ENCODE peak calls at places on chromosomes 16 and 17, in four cellular contexts. O, Y, L and X are unnamed samples.

GRCh38 chr16:87218281-87219055 is 98.7 kb downstream of the C16orf95 start:
- DNase-seq in O (no peak), Y (no peak), L (no peak), X (no peak)

GRCh38 chr16:87746178-87746577 is 19.6 kb downstream of the KLHDC4 start:
- DNase-seq in O (no peak), Y (no peak), L (no peak), X (no peak)

GRCh38 chr16:17939723-17940122 is 396.8 kb downstream of the NPIPA8 start:
- DNase-seq in O (no peak), L (no peak), Y (no peak), X (no peak)

GRCh38 chr17:43151880-43152456 is 19.0 kb upstream of the NBR1 start:
- DNase-seq in O (no peak), L (no peak), Y (no peak), X (no peak)

GRCh38 chr17:48054238-48055185 is 6.4 kb downstream of the NFE2L1 start:
- DNase-seq in O (no peak), Y (peak; percentile 93), L (no peak), X (no peak)

GRCh38 chr17:57649731-57650484 is 95.2 kb downstream of the CCDC182 start:
- DNase-seq in L (no peak), O (no peak), Y (no peak), X (no peak)

GRCh38 chr16:30096105-30096861 is at the start of gene YPEL3:
- DNase-seq in L (peak; percentile 73), O (peak; percentile 86), Y (peak; percentile 85), X (peak; percentile 48)

GRCh38 chr16:88504489-88505404 is 51.7 kb downstream of the ZFPM1 start:
- DNase-seq in O (no peak), Y (no peak), L (no peak), X (no peak)

GRCh38 chr16:84065536-84066132 is 23.0 kb upstream of the SLC38A8 start:
- DNase-seq in L (no peak), O (peak; percentile 3), Y (no peak), X (no peak)

GRCh38 chr17:7589204-7589868 is 558 bp downstream of the SOX15 start:
- DNase-seq in Y (peak; percentile 87), L (no peak), O (no peak), X (no peak)

GRCh38 chr17:40307001-40307690 is 1.8 kb upstream of the RARA start:
- DNase-seq in Y (no peak), O (no peak), L (no peak), X (no peak)

GRCh38 chr17:8963665-8964258 is 1.7 kb downstream of the PIK3R5 start:
- DNase-seq in O (no peak), L (no peak), Y (peak; percentile 35), X (no peak)

GRCh38 chr17:80107231-80108021 is 6.0 kb downstream of the GAA start:
- DNase-seq in L (no peak), O (no peak), Y (no peak), X (no peak)

GRCh38 chr16:84553873-84554399 is 49.5 kb upstream of the MEAK7 start:
- DNase-seq in O (no peak), Y (no peak), L (no peak), X (no peak)

GRCh38 chr17:81635431-81635830 is 1.5 kb downstream of the NPLOC4 start:
- DNase-seq in L (no peak), Y (no peak), O (no peak), X (no peak)

GRCh38 chr16:2235234-2235651 is 1.0 kb upstream of the DNASE1L2 start:
- DNase-seq in L (no peak), O (no peak), Y (no peak), X (no peak)

GRCh38 chr17:36597229-36597628 is 4.2 kb upstream of the MRM1 start:
- DNase-seq in Y (no peak), O (no peak), L (no peak), X (no peak)

GRCh38 chr16:88303890-88304819 is 78.6 kb upstream of the ZNF469 start:
- DNase-seq in L (no peak), O (no peak), Y (no peak), X (no peak)

GRCh38 chr16:54930034-54930938 is at the start of gene IRX5:
- DNase-seq in Y (peak; percentile 91), O (peak; percentile 91), L (no peak), X (peak; percentile 71)

GRCh38 chr17:31068291-31068690 is 26.5 kb upstream of the NF1 start:
- DNase-seq in O (no peak), Y (no peak), L (peak; percentile 15), X (no peak)

GRCh38 chr17:42979511-42980273 is at the start of gene PTGES3L:
- DNase-seq in Y (no peak), L (no peak), O (peak; percentile 73), X (peak; percentile 22)

GRCh38 chr16:62657116-62657515 is 620.9 kb upstream of the CDH8 start:
- DNase-seq in Y (no peak), L (no peak), O (no peak), X (no peak)

GRCh38 chr17:72687941-72688340 is 404.5 kb downstream of the SLC39A11 start:
- DNase-seq in Y (no peak), O (peak; percentile 6), L (no peak), X (no peak)

GRCh38 chr16:51994597-51994996 is 552.3 kb downstream of the TOX3 start:
- DNase-seq in L (no peak), Y (no peak), O (peak; percentile 90), X (no peak)

GRCh38 chr16:72934661-72935403 is 113.1 kb downstream of the ZFHX3 start:
- DNase-seq in O (no peak), Y (no peak), L (no peak), X (no peak)

GRCh38 chr17:57892820-57893595 is 43.2 kb upstream of the MRPS23 start:
- DNase-seq in Y (peak; percentile 77), L (no peak), O (peak; percentile 91), X (peak; percentile 92)